ENCODE peak calls at places on chromosomes 2 and 18, in ten cellular contexts. One of them, this sample, is unnamed.

GRCh38 chr2:215856080-215856479 is 157.3 kb downstream of the MREG start:
- DNase-seq in spleen: no peak
- DNase-seq in tibial nerve: no peak
- DNase-seq in heart left ventricle: no peak
- DNase-seq in WERI-Rb-1: no peak
- DNase-seq in left lung: no peak
- DNase-seq in thoracic aorta: no peak
- DNase-seq in neuronal stem cell: no peak
- DNase-seq in HCT116: no peak
- DNase-seq in pancreas: no peak
- DNase-seq in this sample: no peak

GRCh38 chr18:23719634-23720201 is 30.5 kb downstream of the LAMA3 start:
- DNase-seq in spleen: no peak
- DNase-seq in WERI-Rb-1: peak; percentile 46
- DNase-seq in tibial nerve: no peak
- DNase-seq in left lung: peak; percentile 58
- DNase-seq in heart left ventricle: no peak
- DNase-seq in pancreas: no peak
- DNase-seq in neuronal stem cell: no peak
- DNase-seq in thoracic aorta: peak; percentile 9
- DNase-seq in HCT116: peak; percentile 87
- DNase-seq in this sample: no peak

GRCh38 chr2:48412409-48413259 is 117.3 kb upstream of the STON1 start:
- DNase-seq in thoracic aorta: no peak
- DNase-seq in tibial nerve: no peak
- DNase-seq in HCT116: no peak
- DNase-seq in spleen: no peak
- DNase-seq in left lung: no peak
- DNase-seq in WERI-Rb-1: no peak
- DNase-seq in pancreas: no peak
- DNase-seq in heart left ventricle: no peak
- DNase-seq in neuronal stem cell: no peak
- DNase-seq in this sample: no peak

GRCh38 chr2:192151848-192152247 is 42.9 kb downstream of the TMEFF2 start:
- DNase-seq in heart left ventricle: no peak
- DNase-seq in left lung: no peak
- DNase-seq in neuronal stem cell: no peak
- DNase-seq in pancreas: no peak
- DNase-seq in WERI-Rb-1: no peak
- DNase-seq in thoracic aorta: no peak
- DNase-seq in HCT116: no peak
- DNase-seq in tibial nerve: no peak
- DNase-seq in spleen: no peak
- DNase-seq in this sample: no peak

GRCh38 chr2:163887182-163887581 is 151.4 kb upstream of the FIGN start:
- DNase-seq in HCT116: no peak
- DNase-seq in tibial nerve: no peak
- DNase-seq in thoracic aorta: no peak
- DNase-seq in spleen: no peak
- DNase-seq in neuronal stem cell: no peak
- DNase-seq in WERI-Rb-1: no peak
- DNase-seq in pancreas: no peak
- DNase-seq in left lung: no peak
- DNase-seq in heart left ventricle: no peak
- DNase-seq in this sample: no peak

GRCh38 chr2:10380048-10380926 is 67.8 kb downstream of the ODC1 start:
- DNase-seq in pancreas: no peak
- DNase-seq in WERI-Rb-1: no peak
- DNase-seq in left lung: no peak
- DNase-seq in spleen: peak; percentile 81
- DNase-seq in tibial nerve: no peak
- DNase-seq in heart left ventricle: no peak
- DNase-seq in thoracic aorta: no peak
- DNase-seq in HCT116: no peak
- DNase-seq in neuronal stem cell: no peak
- DNase-seq in this sample: no peak

GRCh38 chr2:240687045-240687740 is 4.5 kb upstream of the AQP12A start:
- DNase-seq in thoracic aorta: no peak
- DNase-seq in left lung: no peak
- DNase-seq in pancreas: peak; percentile 40
- DNase-seq in HCT116: no peak
- DNase-seq in neuronal stem cell: no peak
- DNase-seq in WERI-Rb-1: no peak
- DNase-seq in tibial nerve: no peak
- DNase-seq in spleen: no peak
- DNase-seq in heart left ventricle: no peak
- DNase-seq in this sample: no peak

GRCh38 chr2:99727199-99727598 is 237.4 kb upstream of the REV1 start:
- DNase-seq in neuronal stem cell: no peak
- DNase-seq in heart left ventricle: no peak
- DNase-seq in pancreas: no peak
- DNase-seq in left lung: no peak
- DNase-seq in tibial nerve: no peak
- DNase-seq in HCT116: no peak
- DNase-seq in WERI-Rb-1: no peak
- DNase-seq in thoracic aorta: no peak
- DNase-seq in spleen: no peak
- DNase-seq in this sample: no peak

GRCh38 chr18:48019557-48019956 is 89.1 kb upstream of the SMAD2 start:
- DNase-seq in tibial nerve: no peak
- DNase-seq in thoracic aorta: no peak
- DNase-seq in left lung: peak; percentile 22
- DNase-seq in heart left ventricle: no peak
- DNase-seq in HCT116: no peak
- DNase-seq in pancreas: no peak
- DNase-seq in spleen: no peak
- DNase-seq in neuronal stem cell: no peak
- DNase-seq in WERI-Rb-1: no peak
- DNase-seq in this sample: no peak

GRCh38 chr18:72086421-72086820 is 457.7 kb downstream of the CBLN2 start:
- DNase-seq in neuronal stem cell: no peak
- DNase-seq in spleen: no peak
- DNase-seq in left lung: no peak
- DNase-seq in WERI-Rb-1: no peak
- DNase-seq in thoracic aorta: no peak
- DNase-seq in heart left ventricle: no peak
- DNase-seq in HCT116: no peak
- DNase-seq in tibial nerve: no peak
- DNase-seq in pancreas: no peak
- DNase-seq in this sample: no peak

GRCh38 chr2:70042246-70042645 is 45.0 kb upstream of the PCBP1 start:
- DNase-seq in spleen: no peak
- DNase-seq in thoracic aorta: no peak
- DNase-seq in HCT116: no peak
- DNase-seq in tibial nerve: no peak
- DNase-seq in neuronal stem cell: no peak
- DNase-seq in left lung: no peak
- DNase-seq in pancreas: no peak
- DNase-seq in heart left ventricle: no peak
- DNase-seq in WERI-Rb-1: no peak
- DNase-seq in this sample: no peak

GRCh38 chr2:77054938-77055337 is 467.2 kb downstream of the LRRTM4 start:
- DNase-seq in WERI-Rb-1: no peak
- DNase-seq in left lung: no peak
- DNase-seq in spleen: no peak
- DNase-seq in pancreas: no peak
- DNase-seq in HCT116: no peak
- DNase-seq in tibial nerve: no peak
- DNase-seq in heart left ventricle: no peak
- DNase-seq in neuronal stem cell: no peak
- DNase-seq in thoracic aorta: no peak
- DNase-seq in this sample: no peak

GRCh38 chr2:70011786-70012185 is 50.4 kb upstream of the ASPRV1 start:
- DNase-seq in pancreas: no peak
- DNase-seq in WERI-Rb-1: no peak
- DNase-seq in spleen: no peak
- DNase-seq in HCT116: no peak
- DNase-seq in neuronal stem cell: no peak
- DNase-seq in thoracic aorta: no peak
- DNase-seq in left lung: no peak
- DNase-seq in tibial nerve: no peak
- DNase-seq in heart left ventricle: no peak
- DNase-seq in this sample: no peak

DNA sequence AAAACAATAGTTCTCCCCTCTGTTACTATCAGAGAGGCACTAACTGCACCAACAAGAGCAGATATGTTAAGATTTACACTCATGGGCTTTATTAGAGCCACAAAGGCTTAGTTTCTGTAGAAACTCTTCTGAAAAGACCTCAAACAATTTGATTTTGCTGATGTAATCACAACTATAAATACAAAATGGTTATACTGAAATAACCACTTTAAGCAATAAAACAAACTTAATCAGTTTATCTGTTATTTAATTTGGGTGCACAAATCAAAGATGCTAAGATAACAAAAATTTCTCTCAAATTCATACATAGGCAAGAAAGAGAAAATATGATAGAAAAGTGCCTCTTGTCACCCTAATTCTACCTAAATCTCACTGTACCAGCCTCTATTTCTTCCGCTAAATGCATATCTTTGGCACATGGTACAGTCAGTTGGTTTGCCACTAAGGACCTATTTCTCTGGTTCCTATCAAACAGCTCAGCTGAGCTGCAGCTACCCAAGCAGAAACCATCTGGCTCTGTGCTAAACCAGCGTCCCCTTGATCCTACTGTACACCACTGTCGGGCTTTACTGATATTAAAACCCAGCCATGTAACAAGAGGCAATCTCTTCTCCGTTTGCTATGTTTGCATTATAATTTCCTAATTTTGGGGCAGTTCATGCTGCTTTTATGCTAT is 60.1 kb downstream of the CWC22 start:
- DNase-seq in spleen: no peak
- DNase-seq in tibial nerve: no peak
- DNase-seq in HCT116: no peak
- DNase-seq in left lung: no peak
- DNase-seq in thoracic aorta: no peak
- DNase-seq in heart left ventricle: no peak
- DNase-seq in pancreas: no peak
- DNase-seq in WERI-Rb-1: peak; percentile 52
- DNase-seq in neuronal stem cell: no peak
- DNase-seq in this sample: no peak
- H3K36me3 ChIP-seq in spleen: peaks cover 48% of the 10 kb centered on the region
- H3K36me3 ChIP-seq in tibial nerve: peaks cover 76% of the 10 kb centered on the region
- H3K36me3 ChIP-seq in HCT116: peaks cover 27% of the 10 kb centered on the region
- H3K36me3 ChIP-seq in left lung: peaks cover 80% of the 10 kb centered on the region
- H3K36me3 ChIP-seq in thoracic aorta: peaks cover 21% of the 10 kb centered on the region
- H3K36me3 ChIP-seq in heart left ventricle: peaks cover 71% of the 10 kb centered on the region
- H3K36me3 ChIP-seq in pancreas: no peaks in the 10 kb centered on the region
- H3K36me3 ChIP-seq in WERI-Rb-1: peaks cover 39% of the 10 kb centered on the region
- H3K36me3 ChIP-seq in neuronal stem cell: peaks cover 8% of the 10 kb centered on the region
- H3K36me3 ChIP-seq in this sample: peaks cover 20% of the 10 kb centered on the region

GRCh38 chr2:105796791-105797190 is 52.1 kb downstream of the NCK2 start:
- DNase-seq in left lung: no peak
- DNase-seq in HCT116: no peak
- DNase-seq in neuronal stem cell: no peak
- DNase-seq in thoracic aorta: no peak
- DNase-seq in WERI-Rb-1: no peak
- DNase-seq in spleen: no peak
- DNase-seq in tibial nerve: no peak
- DNase-seq in heart left ventricle: no peak
- DNase-seq in pancreas: no peak
- DNase-seq in this sample: no peak
- H3K4me3 ChIP-seq in left lung: no peak overlapping the region
- H3K4me3 ChIP-seq in HCT116: no peak overlapping the region
- H3K4me3 ChIP-seq in neuronal stem cell: no peak overlapping the region
- H3K4me3 ChIP-seq in thoracic aorta: peak overlapping the region; percentile 23
- H3K4me3 ChIP-seq in WERI-Rb-1: no peak overlapping the region
- H3K4me3 ChIP-seq in spleen: peak overlapping the region; percentile 1
- H3K4me3 ChIP-seq in tibial nerve: no peak overlapping the region
- H3K4me3 ChIP-seq in heart left ventricle: no peak overlapping the region
- H3K4me3 ChIP-seq in pancreas: no peak overlapping the region
- H3K4me3 ChIP-seq in this sample: no peak overlapping the region

GRCh38 chr2:31260870-31261269 is 26.9 kb downstream of the EHD3 start:
- DNase-seq in left lung: no peak
- DNase-seq in pancreas: no peak
- DNase-seq in HCT116: no peak
- DNase-seq in WERI-Rb-1: no peak
- DNase-seq in thoracic aorta: no peak
- DNase-seq in heart left ventricle: no peak
- DNase-seq in tibial nerve: no peak
- DNase-seq in spleen: no peak
- DNase-seq in neuronal stem cell: no peak
- DNase-seq in this sample: no peak
- H3K27ac ChIP-seq in left lung: no peak overlapping the region
- H3K27ac ChIP-seq in pancreas: no peak overlapping the region
- H3K27ac ChIP-seq in HCT116: no peak overlapping the region
- H3K27ac ChIP-seq in WERI-Rb-1: no peak overlapping the region
- H3K27ac ChIP-seq in thoracic aorta: no peak overlapping the region
- H3K27ac ChIP-seq in heart left ventricle: no peak overlapping the region
- H3K27ac ChIP-seq in tibial nerve: no peak overlapping the region
- H3K27ac ChIP-seq in spleen: no peak overlapping the region
- H3K27ac ChIP-seq in neuronal stem cell: no peak overlapping the region
- H3K27ac ChIP-seq in this sample: no peak overlapping the region

GRCh38 chr2:239523147-239523943 is 122.5 kb upstream of the HDAC4 start:
- DNase-seq in pancreas: no peak
- DNase-seq in thoracic aorta: no peak
- DNase-seq in tibial nerve: no peak
- DNase-seq in neuronal stem cell: no peak
- DNase-seq in heart left ventricle: no peak
- DNase-seq in spleen: peak; percentile 63
- DNase-seq in WERI-Rb-1: no peak
- DNase-seq in HCT116: no peak
- DNase-seq in left lung: no peak
- DNase-seq in this sample: no peak

GRCh38 chr2:239522002-239522739 is 121.4 kb upstream of the HDAC4 start:
- DNase-seq in thoracic aorta: no peak
- DNase-seq in tibial nerve: no peak
- DNase-seq in left lung: no peak
- DNase-seq in heart left ventricle: no peak
- DNase-seq in spleen: peak; percentile 61
- DNase-seq in neuronal stem cell: no peak
- DNase-seq in WERI-Rb-1: no peak
- DNase-seq in HCT116: no peak
- DNase-seq in pancreas: no peak
- DNase-seq in this sample: no peak

GRCh38 chr2:239522740-239523119 is 121.9 kb upstream of the HDAC4 start:
- DNase-seq in tibial nerve: no peak
- DNase-seq in left lung: no peak
- DNase-seq in heart left ventricle: no peak
- DNase-seq in pancreas: no peak
- DNase-seq in WERI-Rb-1: no peak
- DNase-seq in spleen: peak; percentile 55
- DNase-seq in HCT116: no peak
- DNase-seq in neuronal stem cell: no peak
- DNase-seq in thoracic aorta: no peak
- DNase-seq in this sample: no peak

GRCh38 chr2:239526038-239526437 is 125.2 kb upstream of the HDAC4 start:
- DNase-seq in WERI-Rb-1: no peak
- DNase-seq in HCT116: no peak
- DNase-seq in thoracic aorta: no peak
- DNase-seq in tibial nerve: no peak
- DNase-seq in left lung: no peak
- DNase-seq in heart left ventricle: no peak
- DNase-seq in pancreas: no peak
- DNase-seq in spleen: peak; percentile 50
- DNase-seq in neuronal stem cell: no peak
- DNase-seq in this sample: no peak

DNA sequence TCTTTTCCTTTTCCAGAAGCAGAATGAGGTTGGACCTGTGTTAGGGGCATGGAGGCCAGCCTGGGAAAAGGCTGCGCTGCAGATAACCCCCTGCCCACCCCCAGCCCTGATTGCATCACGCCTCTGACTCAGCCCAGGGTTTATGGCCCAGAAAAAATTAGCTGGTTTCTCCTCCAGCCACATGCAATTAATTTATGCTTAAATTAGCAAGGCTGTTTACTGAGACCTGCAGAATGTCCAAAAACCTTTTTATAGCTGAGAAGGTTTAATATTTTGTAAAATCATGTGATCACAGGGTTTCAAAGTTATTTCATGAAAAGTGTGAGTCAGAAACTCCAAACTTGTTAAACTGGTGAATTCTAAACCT is 123.1 kb upstream of the HDAC4 start:
- DNase-seq in tibial nerve: no peak
- DNase-seq in neuronal stem cell: no peak
- DNase-seq in left lung: no peak
- DNase-seq in HCT116: no peak
- DNase-seq in thoracic aorta: no peak
- DNase-seq in pancreas: no peak
- DNase-seq in WERI-Rb-1: no peak
- DNase-seq in heart left ventricle: no peak
- DNase-seq in spleen: no peak
- DNase-seq in this sample: no peak
- H3K36me3 ChIP-seq in tibial nerve: no peaks in the 10 kb centered on the region
- H3K36me3 ChIP-seq in neuronal stem cell: no peaks in the 10 kb centered on the region
- H3K36me3 ChIP-seq in left lung: no peaks in the 10 kb centered on the region
- H3K36me3 ChIP-seq in HCT116: no peaks in the 10 kb centered on the region
- H3K36me3 ChIP-seq in thoracic aorta: no peaks in the 10 kb centered on the region
- H3K36me3 ChIP-seq in pancreas: no peaks in the 10 kb centered on the region
- H3K36me3 ChIP-seq in WERI-Rb-1: no peaks in the 10 kb centered on the region
- H3K36me3 ChIP-seq in heart left ventricle: no peaks in the 10 kb centered on the region
- H3K36me3 ChIP-seq in spleen: no peaks in the 10 kb centered on the region
- H3K36me3 ChIP-seq in this sample: no peaks in the 10 kb centered on the region